ENCODE peak calls at places on chromosome 21, in five cellular contexts. T, A, Q, C and O are unnamed samples.

GRCh38 chr21:26572668-26573381 is at the start of gene CYYR1:
- DNase-seq in T (no peak), C (no peak), Q (no peak), A (no peak), O (no peak)

GRCh38 chr21:29801122-29801521 is 138.7 kb downstream of the GRIK1 start:
- DNase-seq in A (no peak), T (no peak), Q (no peak), C (no peak), O (no peak)

GRCh38 chr21:32303385-32303784 is 4.7 kb downstream of the MRAP start:
- DNase-seq in Q (no peak), C (no peak), A (no peak), T (no peak), O (no peak)

GRCh38 chr21:15857740-15858139 is 128.0 kb downstream of the USP25 start:
- DNase-seq in C (no peak), Q (no peak), A (no peak), T (no peak), O (no peak)

GRCh38 chr21:40924641-40925040 is 77.7 kb upstream of the DSCAM start:
- DNase-seq in A (no peak), Q (no peak), C (no peak), T (no peak), O (no peak)

GRCh38 chr21:31634993-31635392 is 24.5 kb upstream of the SOD1 start:
- DNase-seq in C (no peak), T (no peak), A (no peak), Q (no peak), O (no peak)

GRCh38 chr21:35368326-35368725 is 319.2 kb upstream of the RUNX1 start:
- DNase-seq in T (no peak), A (no peak), C (no peak), Q (no peak), O (no peak)

GRCh38 chr21:44392916-44393315 is 39.5 kb downstream of the TRPM2 start:
- DNase-seq in T (no peak), Q (no peak), C (no peak), A (no peak), O (no peak)